ENCODE peak calls at places on chromosomes 7 and 10, in eight cellular contexts. V is endothelial cell of umbilical vein, X is adipocyte, P is colonic mucosa, D is neuronal stem cell, C is mesendoderm, M is IMR-90, K is SK-N-SH. B is an unnamed sample. For H3K36me3, the result is how much of the 10 kb centered on the place peaks cover.

GRCh38 chr7:22230238-22230637 is 126.7 kb downstream of the RAPGEF5 start:
- DNase-seq in V (no peak), X (no peak), P (no peak), D (no peak), C (no peak), M (no peak), K (no peak), B (no peak)

GRCh38 chr10:118003146-118003545 is 43.6 kb downstream of the RAB11FIP2 start:
- DNase-seq in V (no peak), X (peak), P (no peak), D (no peak), C (no peak), M (no peak), K (no peak), B (no peak)

GRCh38 chr10:19168584-19168983 is 120.0 kb downstream of the MALRD1 start:
- DNase-seq in V (no peak), X (no peak), P (no peak), D (peak), C (peak), M (no peak), K (peak), B (no peak)

GRCh38 chr10:17910144-17910789 is 41.5 kb upstream of the SLC39A12 start:
- DNase-seq in V (peak), X (peak), P (peak), D (peak), C (peak), M (peak), K (peak), B (peak)

GRCh38 chr10:101358706-101359300 is 4.8 kb downstream of the BTRC start:
- DNase-seq in V (no peak), X (no peak), P (no peak), D (no peak), C (no peak), M (peak), K (no peak), B (peak)

GRCh38 chr10:24259365-24260125 is 50.6 kb downstream of the KIAA1217 start:
- DNase-seq in V (no peak), X (no peak), P (no peak), D (no peak), C (no peak), M (no peak), K (no peak), B (peak)

GRCh38 chr10:35127289-35127891 is 744 bp downstream of the CREM start:
- DNase-seq in V (peak), X (peak), P (peak), D (peak), C (peak), M (peak), K (peak), B (peak)

GRCh38 chr10:8331896-8332729 is 277.6 kb downstream of the GATA3 start:
- DNase-seq in V (peak), X (peak), P (peak), D (peak), C (peak), M (peak), K (peak), B (peak)

GRCh38 chr10:129929343-129930297 is 34.5 kb downstream of the EBF3 start:
- DNase-seq in V (no peak), X (no peak), P (no peak), D (no peak), C (peak), M (no peak), K (no peak), B (no peak)

GRCh38 chr7:97868788-97869187 is 3.4 kb downstream of the ASNS start:
- DNase-seq in V (no peak), X (peak), P (no peak), D (no peak), C (no peak), M (no peak), K (no peak), B (no peak)

GRCh38 chr7:31892099-31892787 is 178.0 kb downstream of the PDE1C start:
- DNase-seq in V (no peak), X (peak), P (no peak), D (no peak), C (no peak), M (no peak), K (no peak), B (no peak)

GRCh38 chr10:119701861-119702260 is 24.0 kb upstream of the INPP5F start:
- DNase-seq in V (peak), X (peak), P (no peak), D (no peak), C (no peak), M (peak), K (no peak), B (peak)

GRCh38 chr10:119706521-119707278 is 19.1 kb upstream of the INPP5F start:
- DNase-seq in V (no peak), X (no peak), P (no peak), D (no peak), C (no peak), M (no peak), K (no peak), B (no peak)

GRCh38 chr10:119703903-119704508 is 21.8 kb upstream of the INPP5F start:
- DNase-seq in V (no peak), X (no peak), P (no peak), D (no peak), C (no peak), M (no peak), K (no peak), B (no peak)

GRCh38 chr10:119702482-119703041 is 23.3 kb upstream of the INPP5F start:
- DNase-seq in V (no peak), X (no peak), P (no peak), D (no peak), C (no peak), M (no peak), K (no peak), B (no peak)

GRCh38 chr10:119705434-119705831 is 20.4 kb upstream of the INPP5F start:
- DNase-seq in V (no peak), X (no peak), P (no peak), D (no peak), C (no peak), M (no peak), K (no peak), B (no peak)
- H3K9ac ChIP-seq in V (no peak), X (no peak), P (no peak), D (no peak), C (no peak), M (no peak), K (no peak), B (no peak)

DNA sequence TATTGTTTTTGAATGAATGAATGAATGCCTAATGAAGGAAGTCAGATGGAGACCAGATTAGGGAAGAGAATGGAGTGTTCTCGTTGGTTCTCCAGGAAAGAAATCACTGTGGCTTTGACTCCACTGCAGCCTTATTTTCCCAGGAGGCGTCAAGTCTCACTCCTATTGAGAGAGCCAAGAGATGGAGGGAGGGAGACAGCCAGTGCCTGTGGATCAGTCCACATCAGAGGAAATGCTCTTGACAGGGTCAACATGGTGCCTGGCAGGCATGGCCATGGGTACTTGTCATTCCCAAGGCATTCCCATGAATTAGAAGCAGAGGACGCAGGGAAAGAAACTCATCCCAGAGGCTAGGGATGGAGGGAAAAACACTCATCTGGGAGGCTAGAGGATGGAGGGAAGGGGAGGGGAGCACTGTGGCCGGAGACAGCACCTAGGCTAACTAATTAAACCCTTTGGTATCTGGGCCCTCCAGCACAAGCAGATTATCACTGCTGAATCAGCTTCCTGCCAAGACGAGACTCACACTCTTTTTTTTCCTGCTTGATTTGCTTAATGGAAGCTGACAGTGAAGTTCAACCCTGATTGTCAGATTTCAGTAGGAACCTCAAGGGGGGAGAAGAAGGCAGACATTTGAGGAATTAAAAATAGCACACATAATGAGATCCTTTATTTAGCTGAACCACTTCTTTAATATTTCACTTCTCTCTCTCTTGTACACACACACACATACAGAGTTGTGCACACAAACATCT is 1233.2 kb upstream of the AUTS2 start:
- DNase-seq in V (no peak), X (no peak), P (no peak), D (no peak), C (peak), M (no peak), K (peak), B (peak)
- H3K4me3 ChIP-seq in V (no peak), X (no peak), P (no peak), D (no peak), C (no peak), M (no peak), K (no peak), B (no peak)

GRCh38 chr10:122984708-122985107 is 4.5 kb downstream of the PSTK start:
- DNase-seq in V (no peak), X (no peak), P (no peak), D (no peak), C (no peak), M (no peak), K (no peak), B (no peak)
- H3K36me3 ChIP-seq in V (under half), X (under half), P (under half), D (under half), C (under half), M (under half), K (under half), B (under half)

DNA sequence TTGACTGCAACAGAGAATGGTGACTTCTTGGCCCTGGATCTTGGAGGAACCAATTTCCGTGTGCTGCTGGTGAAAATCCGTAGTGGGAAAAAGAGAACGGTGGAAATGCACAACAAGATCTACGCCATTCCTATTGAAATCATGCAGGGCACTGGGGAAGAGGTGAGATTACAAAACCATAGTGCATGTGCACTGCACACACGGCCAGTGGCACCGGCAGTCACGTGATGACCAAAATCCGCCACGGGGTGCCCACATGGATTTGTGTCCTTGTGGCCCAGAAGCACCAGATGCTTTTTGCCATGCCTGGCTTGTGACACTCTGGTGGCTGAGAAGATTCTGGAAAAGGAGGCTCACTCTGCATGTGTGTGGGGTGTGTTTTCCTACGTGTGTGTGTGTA is 32.4 kb downstream of the TACR2 start:
- DNase-seq in V (no peak), X (no peak), P (no peak), D (no peak), C (no peak), M (no peak), K (no peak), B (no peak)
- H3K9ac ChIP-seq in V (no peak), X (no peak), P (no peak), D (no peak), C (no peak), M (no peak), K (no peak), B (no peak)

GRCh38 chr7:6536899-6537298 is 14.4 kb downstream of the GRID2IP start:
- DNase-seq in V (no peak), X (peak), P (no peak), D (no peak), C (peak), M (no peak), K (peak), B (no peak)
- H3K4me3 ChIP-seq in V (no peak), X (no peak), P (no peak), D (peak), C (no peak), M (no peak), K (peak), B (no peak)

GRCh38 chr10:73244866-73245477 is 2.1 kb downstream of the DNAJC9 start:
- DNase-seq in V (peak), X (no peak), P (no peak), D (no peak), C (no peak), M (no peak), K (no peak), B (no peak)
- H3K36me3 ChIP-seq in V (under half), X (half or more), P (under half), D (under half), C (under half), M (under half), K (half or more), B (under half)

DNA sequence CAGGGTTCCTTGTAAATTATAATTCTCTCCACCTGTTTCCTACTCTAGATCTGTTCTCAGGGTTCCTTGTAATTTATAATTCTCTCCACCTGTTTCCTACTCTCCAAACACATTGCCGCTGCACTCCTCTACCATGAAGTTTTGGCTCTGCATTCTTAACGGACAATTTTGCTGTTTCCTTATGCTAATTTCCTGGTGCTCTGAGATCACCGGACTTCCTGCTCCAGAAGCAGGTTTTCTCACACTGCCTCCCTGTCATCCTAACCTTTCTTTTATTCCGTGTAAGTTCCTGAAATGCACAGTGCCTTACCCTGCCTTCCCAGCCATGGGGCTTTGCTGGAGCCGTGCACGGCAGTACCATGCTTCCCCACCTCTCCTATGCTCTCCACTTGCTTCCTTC is 256.8 kb downstream of the PLXNA4 start:
- DNase-seq in V (peak), X (no peak), P (no peak), D (no peak), C (no peak), M (no peak), K (no peak), B (no peak)
- H3K9ac ChIP-seq in V (no peak), X (no peak), P (no peak), D (no peak), C (no peak), M (no peak), K (no peak), B (no peak)

B was measured in astrocyte.